ENCODE peak calls at places on chromosomes 1 and 21, in eight cellular contexts. H, S, Q, I, O, G, A and Z are unnamed samples.

GRCh38 chr1:248914982-248915381 is 8.9 kb downstream of the PGBD2 start:
- DNase-seq in G (no peak), O (no peak), I (no peak), S (no peak), A (no peak), H (no peak), Q (no peak), Z (no peak)

GRCh38 chr1:51689073-51689435 is 72.2 kb downstream of the OSBPL9 start:
- DNase-seq in Q (no peak), A (no peak), O (no peak), I (no peak), S (no peak), H (no peak), G (no peak), Z (no peak)

GRCh38 chr1:97247196-97247595 is 525.6 kb downstream of the PTBP2 start:
- DNase-seq in Q (no peak), S (no peak), I (no peak), G (no peak), A (peak; percentile 16), H (no peak), O (no peak), Z (no peak)

GRCh38 chr1:160806784-160807183 is 10.8 kb downstream of the LY9 start:
- DNase-seq in Q (no peak), H (no peak), S (no peak), A (no peak), O (no peak), G (no peak), I (no peak), Z (no peak)

GRCh38 chr1:89843279-89844121 is 22.7 kb downstream of the LRRC8D start:
- DNase-seq in G (peak; percentile 67), H (peak; percentile 77), S (peak; percentile 19), A (peak; percentile 76), Q (peak; percentile 74), I (peak; percentile 87), O (peak; percentile 68), Z (peak; percentile 67)

GRCh38 chr1:155199792-155200191 is 7.9 kb downstream of the THBS3 start:
- DNase-seq in I (no peak), O (no peak), Q (no peak), H (no peak), S (no peak), A (no peak), G (no peak), Z (no peak)

GRCh38 chr1:235649722-235650163 is at the start of gene GNG4:
- DNase-seq in I (no peak), S (peak; percentile 33), Q (peak; percentile 30), O (no peak), A (no peak), H (peak; percentile 25), G (no peak), Z (no peak)

GRCh38 chr1:31714442-31715096 is 10.8 kb upstream of the COL16A1 start:
- DNase-seq in S (peak; percentile 35), I (peak; percentile 49), G (peak; percentile 15), O (no peak), Q (no peak), A (peak; percentile 91), H (peak; percentile 29), Z (no peak)

GRCh38 chr1:160260436-160261382 is 1.6 kb downstream of the DCAF8 start:
- DNase-seq in G (no peak), I (no peak), O (no peak), Q (no peak), A (peak; percentile 95), S (no peak), H (no peak), Z (no peak)

GRCh38 chr1:74193908-74194307 is 4.1 kb downstream of the LRRIQ3 start:
- DNase-seq in A (peak; percentile 11), G (no peak), H (no peak), O (no peak), S (no peak), Q (no peak), I (no peak), Z (no peak)

GRCh38 chr1:27648602-27649305 is 13.8 kb upstream of the FGR start:
- DNase-seq in G (no peak), A (no peak), H (no peak), S (no peak), Q (no peak), O (no peak), I (no peak), Z (no peak)

GRCh38 chr1:45930258-45931150 is 127.1 kb downstream of the MAST2 start:
- DNase-seq in I (no peak), A (peak; percentile 84), S (no peak), H (no peak), G (no peak), O (no peak), Q (no peak), Z (no peak)

GRCh38 chr1:10608690-10609089 is 133.9 kb downstream of the PEX14 start:
- DNase-seq in O (no peak), I (no peak), S (no peak), A (no peak), Q (no peak), G (no peak), H (no peak), Z (no peak)

GRCh38 chr1:37471345-37472231 is 2.8 kb upstream of the ZC3H12A start:
- DNase-seq in I (no peak), O (no peak), G (no peak), H (peak; percentile 67), A (peak; percentile 94), S (no peak), Q (peak; percentile 83), Z (no peak)

GRCh38 chr1:111249960-111250359 is 22.4 kb downstream of the CHI3L2 start:
- DNase-seq in H (peak; percentile 58), I (no peak), A (no peak), G (no peak), Q (no peak), O (no peak), S (no peak), Z (no peak)

GRCh38 chr1:175154595-175155472 is 37.7 kb downstream of the KIAA0040 start:
- DNase-seq in Q (peak; percentile 76), H (peak; percentile 23), O (peak; percentile 70), I (peak; percentile 26), A (peak; percentile 54), S (peak; percentile 28), G (peak; percentile 54), Z (peak; percentile 57)

GRCh38 chr21:42047821-42048613 is 23.1 kb upstream of the UMODL1 start:
- DNase-seq in G (no peak), H (no peak), Q (peak; percentile 57), A (peak; percentile 90), S (no peak), O (no peak), I (no peak), Z (no peak)

GRCh38 chr1:75100481-75101092 is 33.6 kb upstream of the LHX8 start:
- DNase-seq in G (no peak), A (no peak), S (no peak), H (no peak), O (no peak), I (no peak), Q (no peak), Z (no peak)

GRCh38 chr1:244603498-244603897 is 49.4 kb upstream of the DESI2 start:
- DNase-seq in I (peak; percentile 3), Q (no peak), G (no peak), A (peak; percentile 49), O (no peak), S (no peak), H (no peak), Z (no peak)

GRCh38 chr1:235329139-235329808 is 904 bp downstream of the GGPS1 start:
- DNase-seq in Q (peak; percentile 36), G (peak; percentile 46), A (peak; percentile 66), H (peak; percentile 36), O (peak; percentile 35), S (no peak), I (peak; percentile 53), Z (no peak)

GRCh38 chr1:2393471-2393877 is 1.8 kb downstream of the RER1 start:
- DNase-seq in I (no peak), Q (peak; percentile 57), H (no peak), S (no peak), O (no peak), G (no peak), A (no peak), Z (no peak)

GRCh38 chr1:168631671-168632400 is 55.4 kb downstream of the XCL1 start:
- DNase-seq in Q (no peak), A (no peak), G (no peak), H (no peak), I (no peak), O (no peak), S (no peak), Z (no peak)

GRCh38 chr1:223081181-223081994 is 61.7 kb downstream of the TLR5 start:
- DNase-seq in O (peak; percentile 61), H (peak; percentile 57), I (peak; percentile 73), S (peak; percentile 64), A (peak; percentile 80), G (peak; percentile 51), Q (peak; percentile 94), Z (peak; percentile 69)

GRCh38 chr1:31570228-31570627 is 6.1 kb upstream of the TINAGL1 start:
- DNase-seq in A (no peak), G (no peak), S (no peak), I (no peak), H (no peak), Q (no peak), O (no peak), Z (no peak)

GRCh38 chr1:113538225-113538624 is 147.9 kb downstream of the MAGI3 start:
- DNase-seq in H (no peak), G (no peak), O (no peak), S (no peak), Q (no peak), I (no peak), A (peak; percentile 40), Z (no peak)

GRCh38 chr21:36021251-36021837 is 39.0 kb downstream of the SETD4 start:
- DNase-seq in O (no peak), S (no peak), G (no peak), H (no peak), I (no peak), A (no peak), Q (no peak), Z (no peak)

GRCh38 chr1:916173-917075 is 7.3 kb upstream of the SAMD11 start:
- DNase-seq in A (peak; percentile 18), S (no peak), O (no peak), I (no peak), H (no peak), G (no peak), Q (peak; percentile 51), Z (no peak)

GRCh38 chr1:62989497-62989896 is 205.6 kb downstream of the ATG4C start:
- DNase-seq in Q (no peak), O (no peak), A (peak; percentile 1), H (no peak), I (no peak), S (no peak), G (no peak), Z (no peak)

GRCh38 chr1:228190182-228190581 is 17.7 kb upstream of the OBSCN start:
- DNase-seq in A (no peak), O (no peak), S (no peak), I (no peak), G (no peak), H (no peak), Q (no peak), Z (no peak)

GRCh38 chr1:47325530-47325929 is 8.1 kb upstream of the CMPK1 start:
- DNase-seq in O (no peak), G (no peak), S (peak; percentile 16), I (no peak), A (no peak), H (no peak), Q (no peak), Z (no peak)

GRCh38 chr1:186178426-186179043 is 196.5 kb downstream of the TPR start:
- DNase-seq in Q (no peak), I (peak; percentile 32), S (peak; percentile 5), G (no peak), H (no peak), O (no peak), A (no peak), Z (no peak)